ENCODE peak calls at places on chromosomes 16 and 17, in eight cellular contexts. One of them, this sample, is unnamed.

GRCh38 chr17:73983623-73984410 is 219.7 kb upstream of the RPL38 start:
- DNase-seq in CD4-positive, CD25-positive, alpha-beta regulatory T cell: no peak
- DNase-seq in psoas muscle: no peak
- DNase-seq in body of pancreas: no peak
- DNase-seq in hepatocyte: no peak
- DNase-seq in PC-9: no peak
- DNase-seq in tibial artery: peak
- DNase-seq in Peyer's patch: no peak
- DNase-seq in this sample: no peak

GRCh38 chr17:2853111-2853721 is 57.0 kb downstream of the RAP1GAP2 start:
- DNase-seq in CD4-positive, CD25-positive, alpha-beta regulatory T cell: peak
- DNase-seq in psoas muscle: peak
- DNase-seq in body of pancreas: peak
- DNase-seq in hepatocyte: peak
- DNase-seq in PC-9: peak
- DNase-seq in tibial artery: peak
- DNase-seq in Peyer's patch: peak
- DNase-seq in this sample: peak

GRCh38 chr17:16068323-16068722 is 68.7 kb downstream of the TTC19 start:
- DNase-seq in CD4-positive, CD25-positive, alpha-beta regulatory T cell: no peak
- DNase-seq in psoas muscle: no peak
- DNase-seq in body of pancreas: no peak
- DNase-seq in hepatocyte: no peak
- DNase-seq in PC-9: no peak
- DNase-seq in tibial artery: no peak
- DNase-seq in Peyer's patch: no peak
- DNase-seq in this sample: no peak

GRCh38 chr16:22901563-22901962 is 87.6 kb downstream of the HS3ST2 start:
- DNase-seq in CD4-positive, CD25-positive, alpha-beta regulatory T cell: no peak
- DNase-seq in psoas muscle: no peak
- DNase-seq in body of pancreas: no peak
- DNase-seq in hepatocyte: no peak
- DNase-seq in PC-9: no peak
- DNase-seq in tibial artery: no peak
- DNase-seq in Peyer's patch: no peak
- DNase-seq in this sample: no peak

GRCh38 chr17:27319536-27320221 is 25.8 kb downstream of the WSB1 start:
- DNase-seq in CD4-positive, CD25-positive, alpha-beta regulatory T cell: no peak
- DNase-seq in psoas muscle: peak
- DNase-seq in body of pancreas: peak
- DNase-seq in hepatocyte: peak
- DNase-seq in PC-9: peak
- DNase-seq in tibial artery: peak
- DNase-seq in Peyer's patch: no peak
- DNase-seq in this sample: peak

GRCh38 chr17:78738245-78738644 is 43.8 kb downstream of the CYTH1 start:
- DNase-seq in CD4-positive, CD25-positive, alpha-beta regulatory T cell: no peak
- DNase-seq in psoas muscle: no peak
- DNase-seq in body of pancreas: no peak
- DNase-seq in hepatocyte: peak
- DNase-seq in PC-9: no peak
- DNase-seq in tibial artery: no peak
- DNase-seq in Peyer's patch: no peak
- DNase-seq in this sample: no peak

GRCh38 chr16:89574681-89575246 is 794 bp upstream of the CPNE7 start:
- DNase-seq in CD4-positive, CD25-positive, alpha-beta regulatory T cell: no peak
- DNase-seq in psoas muscle: peak
- DNase-seq in body of pancreas: peak
- DNase-seq in hepatocyte: peak
- DNase-seq in PC-9: peak
- DNase-seq in tibial artery: no peak
- DNase-seq in Peyer's patch: peak
- DNase-seq in this sample: no peak

GRCh38 chr17:48577330-48577945 is 712 bp downstream of the HOXB4 start:
- DNase-seq in CD4-positive, CD25-positive, alpha-beta regulatory T cell: no peak
- DNase-seq in psoas muscle: no peak
- DNase-seq in body of pancreas: no peak
- DNase-seq in hepatocyte: no peak
- DNase-seq in PC-9: no peak
- DNase-seq in tibial artery: no peak
- DNase-seq in Peyer's patch: peak
- DNase-seq in this sample: no peak

GRCh38 chr17:80904036-80904435 is 87.6 kb upstream of the CHMP6 start:
- DNase-seq in CD4-positive, CD25-positive, alpha-beta regulatory T cell: no peak
- DNase-seq in psoas muscle: no peak
- DNase-seq in body of pancreas: no peak
- DNase-seq in hepatocyte: no peak
- DNase-seq in PC-9: no peak
- DNase-seq in tibial artery: no peak
- DNase-seq in Peyer's patch: no peak
- DNase-seq in this sample: no peak

GRCh38 chr17:81473019-81473418 is 39.6 kb downstream of the ACTG1 start:
- DNase-seq in CD4-positive, CD25-positive, alpha-beta regulatory T cell: no peak
- DNase-seq in psoas muscle: no peak
- DNase-seq in body of pancreas: peak
- DNase-seq in hepatocyte: no peak
- DNase-seq in PC-9: no peak
- DNase-seq in tibial artery: no peak
- DNase-seq in Peyer's patch: no peak
- DNase-seq in this sample: no peak

GRCh38 chr16:24689128-24689527 is 40.3 kb upstream of the TNRC6A start:
- DNase-seq in CD4-positive, CD25-positive, alpha-beta regulatory T cell: no peak
- DNase-seq in psoas muscle: peak
- DNase-seq in body of pancreas: no peak
- DNase-seq in hepatocyte: peak
- DNase-seq in PC-9: no peak
- DNase-seq in tibial artery: no peak
- DNase-seq in Peyer's patch: no peak
- DNase-seq in this sample: no peak

GRCh38 chr17:39678340-39679116 is 9.3 kb downstream of the PGAP3 start:
- DNase-seq in CD4-positive, CD25-positive, alpha-beta regulatory T cell: no peak
- DNase-seq in psoas muscle: no peak
- DNase-seq in body of pancreas: no peak
- DNase-seq in hepatocyte: peak
- DNase-seq in PC-9: no peak
- DNase-seq in tibial artery: no peak
- DNase-seq in Peyer's patch: peak
- DNase-seq in this sample: no peak

GRCh38 chr17:75096082-75096625 is 8.4 kb downstream of the SLC16A5 start:
- DNase-seq in CD4-positive, CD25-positive, alpha-beta regulatory T cell: no peak
- DNase-seq in psoas muscle: peak
- DNase-seq in body of pancreas: peak
- DNase-seq in hepatocyte: peak
- DNase-seq in PC-9: peak
- DNase-seq in tibial artery: peak
- DNase-seq in Peyer's patch: peak
- DNase-seq in this sample: peak

GRCh38 chr16:63217011-63217410 is 1180.8 kb upstream of the CDH8 start:
- DNase-seq in CD4-positive, CD25-positive, alpha-beta regulatory T cell: no peak
- DNase-seq in psoas muscle: no peak
- DNase-seq in body of pancreas: no peak
- DNase-seq in hepatocyte: no peak
- DNase-seq in PC-9: no peak
- DNase-seq in tibial artery: no peak
- DNase-seq in Peyer's patch: no peak
- DNase-seq in this sample: no peak

GRCh38 chr16:75305364-75306101 is 54.1 kb upstream of the BCAR1 start:
- DNase-seq in CD4-positive, CD25-positive, alpha-beta regulatory T cell: no peak
- DNase-seq in psoas muscle: peak
- DNase-seq in body of pancreas: peak
- DNase-seq in hepatocyte: peak
- DNase-seq in PC-9: peak
- DNase-seq in tibial artery: peak
- DNase-seq in Peyer's patch: peak
- DNase-seq in this sample: peak

GRCh38 chr16:68590201-68590994 is 51.3 kb downstream of the ZFP90 start:
- DNase-seq in CD4-positive, CD25-positive, alpha-beta regulatory T cell: peak
- DNase-seq in psoas muscle: peak
- DNase-seq in body of pancreas: peak
- DNase-seq in hepatocyte: peak
- DNase-seq in PC-9: peak
- DNase-seq in tibial artery: no peak
- DNase-seq in Peyer's patch: peak
- DNase-seq in this sample: no peak

GRCh38 chr17:80931421-80932265 is 60.0 kb upstream of the CHMP6 start:
- DNase-seq in CD4-positive, CD25-positive, alpha-beta regulatory T cell: no peak
- DNase-seq in psoas muscle: no peak
- DNase-seq in body of pancreas: peak
- DNase-seq in hepatocyte: peak
- DNase-seq in PC-9: no peak
- DNase-seq in tibial artery: no peak
- DNase-seq in Peyer's patch: peak
- DNase-seq in this sample: no peak

GRCh38 chr16:81265658-81266451 is 27.4 kb downstream of the BCO1 start:
- DNase-seq in CD4-positive, CD25-positive, alpha-beta regulatory T cell: no peak
- DNase-seq in psoas muscle: peak
- DNase-seq in body of pancreas: peak
- DNase-seq in hepatocyte: peak
- DNase-seq in PC-9: no peak
- DNase-seq in tibial artery: peak
- DNase-seq in Peyer's patch: peak
- DNase-seq in this sample: peak

GRCh38 chr16:85800321-85800669 is 800 bp downstream of the COX4I1 start:
- DNase-seq in CD4-positive, CD25-positive, alpha-beta regulatory T cell: no peak
- DNase-seq in psoas muscle: no peak
- DNase-seq in body of pancreas: no peak
- DNase-seq in hepatocyte: peak
- DNase-seq in PC-9: no peak
- DNase-seq in tibial artery: no peak
- DNase-seq in Peyer's patch: no peak
- DNase-seq in this sample: no peak

GRCh38 chr16:57194512-57194911 is 8.4 kb downstream of the RSPRY1 start:
- DNase-seq in CD4-positive, CD25-positive, alpha-beta regulatory T cell: no peak
- DNase-seq in psoas muscle: no peak
- DNase-seq in body of pancreas: no peak
- DNase-seq in hepatocyte: peak
- DNase-seq in PC-9: peak
- DNase-seq in tibial artery: no peak
- DNase-seq in Peyer's patch: no peak
- DNase-seq in this sample: no peak

GRCh38 chr17:68433211-68433610 is 24.1 kb downstream of the WIPI1 start:
- DNase-seq in CD4-positive, CD25-positive, alpha-beta regulatory T cell: no peak
- DNase-seq in psoas muscle: no peak
- DNase-seq in body of pancreas: no peak
- DNase-seq in hepatocyte: no peak
- DNase-seq in PC-9: no peak
- DNase-seq in tibial artery: no peak
- DNase-seq in Peyer's patch: no peak
- DNase-seq in this sample: no peak

DNA sequence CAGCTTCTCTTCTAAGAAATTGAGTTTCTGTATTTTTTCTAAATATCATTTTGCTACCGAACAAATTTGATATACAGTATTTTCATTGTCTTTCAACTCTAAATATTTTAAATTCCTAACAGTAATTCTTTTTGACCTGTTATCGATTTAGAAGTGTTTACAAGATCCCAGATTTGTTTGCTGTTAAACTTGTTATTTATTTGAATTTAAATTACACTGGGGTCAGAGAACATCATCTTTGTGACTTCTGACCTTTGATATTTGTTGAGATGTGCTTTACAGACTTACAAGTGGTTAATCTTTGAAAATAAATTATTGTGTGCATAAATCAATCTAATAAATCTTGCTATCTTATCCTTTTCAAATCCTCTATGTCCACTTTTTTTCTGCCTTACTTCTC is 94.2 kb downstream of the ARHGAP44 start:
- DNase-seq in CD4-positive, CD25-positive, alpha-beta regulatory T cell: no peak
- DNase-seq in psoas muscle: no peak
- DNase-seq in body of pancreas: no peak
- DNase-seq in hepatocyte: no peak
- DNase-seq in PC-9: no peak
- DNase-seq in tibial artery: no peak
- DNase-seq in Peyer's patch: no peak
- DNase-seq in this sample: no peak
- H3K27ac ChIP-seq in CD4-positive, CD25-positive, alpha-beta regulatory T cell: no peak
- H3K27ac ChIP-seq in psoas muscle: no peak
- H3K27ac ChIP-seq in body of pancreas: no peak
- H3K27ac ChIP-seq in hepatocyte: no peak
- H3K27ac ChIP-seq in PC-9: no peak
- H3K27ac ChIP-seq in tibial artery: no peak
- H3K27ac ChIP-seq in Peyer's patch: no peak
- H3K27ac ChIP-seq in this sample: no peak

GRCh38 chr17:4541328-4542002 is 13.7 kb downstream of the MYBBP1A start:
- DNase-seq in CD4-positive, CD25-positive, alpha-beta regulatory T cell: no peak
- DNase-seq in psoas muscle: peak
- DNase-seq in body of pancreas: peak
- DNase-seq in hepatocyte: no peak
- DNase-seq in PC-9: no peak
- DNase-seq in tibial artery: no peak
- DNase-seq in Peyer's patch: no peak
- DNase-seq in this sample: peak
- H3K27ac ChIP-seq in CD4-positive, CD25-positive, alpha-beta regulatory T cell: no peak
- H3K27ac ChIP-seq in psoas muscle: peak
- H3K27ac ChIP-seq in body of pancreas: peak
- H3K27ac ChIP-seq in hepatocyte: no peak
- H3K27ac ChIP-seq in PC-9: peak
- H3K27ac ChIP-seq in tibial artery: no peak
- H3K27ac ChIP-seq in Peyer's patch: peak
- H3K27ac ChIP-seq in this sample: no peak

DNA sequence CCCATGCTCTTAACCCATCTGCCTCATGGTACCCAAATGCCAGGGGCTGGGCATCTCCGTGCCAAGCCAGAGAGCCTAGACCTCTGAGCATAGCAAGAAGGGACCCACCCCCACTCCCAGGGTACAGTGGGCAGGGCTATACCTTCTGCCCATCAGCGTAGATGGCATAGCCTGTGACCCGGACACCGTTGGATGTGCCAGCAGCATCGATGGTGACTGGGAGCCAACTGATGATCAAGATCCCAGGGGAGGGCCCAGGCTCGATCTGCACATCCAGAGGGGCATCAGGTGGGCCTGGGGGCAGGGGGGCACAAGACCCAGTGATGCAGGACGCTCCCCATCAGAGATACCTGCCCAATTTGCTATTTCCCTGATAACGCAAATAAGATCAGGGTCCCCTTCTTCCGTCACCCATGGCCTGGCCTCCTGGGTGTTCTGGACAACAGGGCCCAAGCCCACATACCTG is 17.1 kb downstream of the TSPOAP1 start:
- DNase-seq in CD4-positive, CD25-positive, alpha-beta regulatory T cell: no peak
- DNase-seq in psoas muscle: no peak
- DNase-seq in body of pancreas: no peak
- DNase-seq in hepatocyte: no peak
- DNase-seq in PC-9: no peak
- DNase-seq in tibial artery: peak
- DNase-seq in Peyer's patch: no peak
- DNase-seq in this sample: no peak
- H3K27ac ChIP-seq in CD4-positive, CD25-positive, alpha-beta regulatory T cell: no peak
- H3K27ac ChIP-seq in psoas muscle: no peak
- H3K27ac ChIP-seq in body of pancreas: no peak
- H3K27ac ChIP-seq in hepatocyte: no peak
- H3K27ac ChIP-seq in PC-9: no peak
- H3K27ac ChIP-seq in tibial artery: no peak
- H3K27ac ChIP-seq in Peyer's patch: no peak
- H3K27ac ChIP-seq in this sample: no peak

DNA sequence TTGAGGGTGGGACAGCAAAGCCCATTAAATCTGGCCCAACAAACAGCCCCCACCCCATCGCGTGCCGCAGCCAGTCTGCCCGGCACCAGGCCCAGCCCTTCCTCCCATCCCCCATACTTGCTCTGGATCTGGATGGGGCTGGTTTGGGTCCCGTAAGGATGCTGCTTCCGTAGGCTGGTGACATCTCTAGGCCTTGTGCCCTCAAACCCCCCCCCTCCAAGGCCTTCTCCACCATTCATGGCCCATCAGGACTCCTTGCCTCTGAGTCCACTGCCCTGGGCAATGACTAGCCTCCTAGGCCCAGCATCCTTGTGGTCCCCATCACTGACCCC is 844 bp upstream of the FAM83G start:
- DNase-seq in CD4-positive, CD25-positive, alpha-beta regulatory T cell: no peak
- DNase-seq in psoas muscle: no peak
- DNase-seq in body of pancreas: no peak
- DNase-seq in hepatocyte: no peak
- DNase-seq in PC-9: no peak
- DNase-seq in tibial artery: no peak
- DNase-seq in Peyer's patch: no peak
- DNase-seq in this sample: no peak
- H3K27ac ChIP-seq in CD4-positive, CD25-positive, alpha-beta regulatory T cell: peak
- H3K27ac ChIP-seq in psoas muscle: peak
- H3K27ac ChIP-seq in body of pancreas: peak
- H3K27ac ChIP-seq in hepatocyte: peak
- H3K27ac ChIP-seq in PC-9: peak
- H3K27ac ChIP-seq in tibial artery: peak
- H3K27ac ChIP-seq in Peyer's patch: no peak
- H3K27ac ChIP-seq in this sample: no peak

This sample was measured in heart right ventricle.